ENCODE peak calls at places on chromosome 22, in ten cellular contexts. One of them, this sample, is unnamed.

GRCh38 chr22:48366591-48366990 is 1461.1 kb downstream of the BRD1 start:
- DNase-seq in ovary: no peak
- DNase-seq in fibroblast of pulmonary artery: no peak
- DNase-seq in left lung: no peak
- DNase-seq in astrocyte of the spinal cord: no peak
- DNase-seq in HepG2: no peak
- DNase-seq in GM12865: no peak
- DNase-seq in transverse colon: peak; percentile 3
- DNase-seq in psoas muscle: no peak
- DNase-seq in H1: no peak
- DNase-seq in this sample: no peak

GRCh38 chr22:18000441-18001039 is 23.8 kb downstream of the MICAL3 start:
- DNase-seq in ovary: peak; percentile 58
- DNase-seq in fibroblast of pulmonary artery: no peak
- DNase-seq in left lung: no peak
- DNase-seq in astrocyte of the spinal cord: no peak
- DNase-seq in HepG2: no peak
- DNase-seq in GM12865: no peak
- DNase-seq in transverse colon: peak; percentile 36
- DNase-seq in psoas muscle: peak; percentile 25
- DNase-seq in H1: no peak
- DNase-seq in this sample: peak; percentile 17

GRCh38 chr22:28250036-28250695 is 331.1 kb upstream of the PITPNB start:
- DNase-seq in ovary: no peak
- DNase-seq in fibroblast of pulmonary artery: no peak
- DNase-seq in left lung: no peak
- DNase-seq in astrocyte of the spinal cord: no peak
- DNase-seq in HepG2: no peak
- DNase-seq in GM12865: no peak
- DNase-seq in transverse colon: no peak
- DNase-seq in psoas muscle: no peak
- DNase-seq in H1: no peak
- DNase-seq in this sample: no peak

GRCh38 chr22:17086750-17087149 is 1.9 kb downstream of the IL17RA start:
- DNase-seq in ovary: no peak
- DNase-seq in fibroblast of pulmonary artery: no peak
- DNase-seq in left lung: no peak
- DNase-seq in astrocyte of the spinal cord: no peak
- DNase-seq in HepG2: no peak
- DNase-seq in GM12865: no peak
- DNase-seq in transverse colon: no peak
- DNase-seq in psoas muscle: no peak
- DNase-seq in H1: no peak
- DNase-seq in this sample: no peak

GRCh38 chr22:17786435-17787158 is 12.3 kb upstream of the BID start:
- DNase-seq in ovary: no peak
- DNase-seq in fibroblast of pulmonary artery: peak; percentile 31
- DNase-seq in left lung: peak; percentile 43
- DNase-seq in astrocyte of the spinal cord: peak; percentile 49
- DNase-seq in HepG2: peak; percentile 91
- DNase-seq in GM12865: no peak
- DNase-seq in transverse colon: peak; percentile 80
- DNase-seq in psoas muscle: peak; percentile 78
- DNase-seq in H1: no peak
- DNase-seq in this sample: peak; percentile 30

GRCh38 chr22:39528681-39529486 is 3.7 kb downstream of the RPS19BP1 start:
- DNase-seq in ovary: peak; percentile 92
- DNase-seq in fibroblast of pulmonary artery: peak; percentile 96
- DNase-seq in left lung: peak; percentile 99
- DNase-seq in astrocyte of the spinal cord: peak; percentile 93
- DNase-seq in HepG2: peak; percentile 80
- DNase-seq in GM12865: peak; percentile 98
- DNase-seq in transverse colon: peak; percentile 95
- DNase-seq in psoas muscle: peak; percentile 90
- DNase-seq in H1: peak; percentile 89
- DNase-seq in this sample: peak; percentile 95

GRCh38 chr22:40332319-40332781 is 13.9 kb upstream of the ADSL start:
- DNase-seq in ovary: no peak
- DNase-seq in fibroblast of pulmonary artery: peak; percentile 57
- DNase-seq in left lung: no peak
- DNase-seq in astrocyte of the spinal cord: peak; percentile 71
- DNase-seq in HepG2: no peak
- DNase-seq in GM12865: no peak
- DNase-seq in transverse colon: no peak
- DNase-seq in psoas muscle: no peak
- DNase-seq in H1: no peak
- DNase-seq in this sample: peak; percentile 76

GRCh38 chr22:24725736-24726135 is 48.8 kb downstream of the PIWIL3 start:
- DNase-seq in ovary: no peak
- DNase-seq in fibroblast of pulmonary artery: no peak
- DNase-seq in left lung: no peak
- DNase-seq in astrocyte of the spinal cord: no peak
- DNase-seq in HepG2: no peak
- DNase-seq in GM12865: no peak
- DNase-seq in transverse colon: no peak
- DNase-seq in psoas muscle: no peak
- DNase-seq in H1: no peak
- DNase-seq in this sample: no peak

GRCh38 chr22:21837184-21837979 is 30.1 kb downstream of the MAPK1 start:
- DNase-seq in ovary: no peak
- DNase-seq in fibroblast of pulmonary artery: peak; percentile 86
- DNase-seq in left lung: no peak
- DNase-seq in astrocyte of the spinal cord: peak; percentile 91
- DNase-seq in HepG2: peak; percentile 72
- DNase-seq in GM12865: no peak
- DNase-seq in transverse colon: no peak
- DNase-seq in psoas muscle: no peak
- DNase-seq in H1: peak; percentile 23
- DNase-seq in this sample: peak; percentile 76

GRCh38 chr22:44254811-44255210 is 57.9 kb downstream of the SHISAL1 start:
- DNase-seq in ovary: no peak
- DNase-seq in fibroblast of pulmonary artery: no peak
- DNase-seq in left lung: no peak
- DNase-seq in astrocyte of the spinal cord: no peak
- DNase-seq in HepG2: no peak
- DNase-seq in GM12865: no peak
- DNase-seq in transverse colon: no peak
- DNase-seq in psoas muscle: no peak
- DNase-seq in H1: no peak
- DNase-seq in this sample: no peak

GRCh38 chr22:23419151-23419550 is 160.9 kb downstream of the IGLL1 start:
- DNase-seq in ovary: no peak
- DNase-seq in fibroblast of pulmonary artery: no peak
- DNase-seq in left lung: no peak
- DNase-seq in astrocyte of the spinal cord: no peak
- DNase-seq in HepG2: no peak
- DNase-seq in GM12865: no peak
- DNase-seq in transverse colon: no peak
- DNase-seq in psoas muscle: no peak
- DNase-seq in H1: no peak
- DNase-seq in this sample: no peak

GRCh38 chr22:22485524-22485923 is 23.0 kb downstream of the ZNF280B start:
- DNase-seq in ovary: no peak
- DNase-seq in fibroblast of pulmonary artery: no peak
- DNase-seq in left lung: no peak
- DNase-seq in astrocyte of the spinal cord: no peak
- DNase-seq in HepG2: no peak
- DNase-seq in GM12865: no peak
- DNase-seq in transverse colon: no peak
- DNase-seq in psoas muscle: no peak
- DNase-seq in H1: no peak
- DNase-seq in this sample: no peak

GRCh38 chr22:24429411-24430365 is 2.3 kb downstream of the ADORA2A start:
- DNase-seq in ovary: no peak
- DNase-seq in fibroblast of pulmonary artery: no peak
- DNase-seq in left lung: peak; percentile 88
- DNase-seq in astrocyte of the spinal cord: peak; percentile 52
- DNase-seq in HepG2: no peak
- DNase-seq in GM12865: peak; percentile 65
- DNase-seq in transverse colon: no peak
- DNase-seq in psoas muscle: no peak
- DNase-seq in H1: no peak
- DNase-seq in this sample: no peak

DNA sequence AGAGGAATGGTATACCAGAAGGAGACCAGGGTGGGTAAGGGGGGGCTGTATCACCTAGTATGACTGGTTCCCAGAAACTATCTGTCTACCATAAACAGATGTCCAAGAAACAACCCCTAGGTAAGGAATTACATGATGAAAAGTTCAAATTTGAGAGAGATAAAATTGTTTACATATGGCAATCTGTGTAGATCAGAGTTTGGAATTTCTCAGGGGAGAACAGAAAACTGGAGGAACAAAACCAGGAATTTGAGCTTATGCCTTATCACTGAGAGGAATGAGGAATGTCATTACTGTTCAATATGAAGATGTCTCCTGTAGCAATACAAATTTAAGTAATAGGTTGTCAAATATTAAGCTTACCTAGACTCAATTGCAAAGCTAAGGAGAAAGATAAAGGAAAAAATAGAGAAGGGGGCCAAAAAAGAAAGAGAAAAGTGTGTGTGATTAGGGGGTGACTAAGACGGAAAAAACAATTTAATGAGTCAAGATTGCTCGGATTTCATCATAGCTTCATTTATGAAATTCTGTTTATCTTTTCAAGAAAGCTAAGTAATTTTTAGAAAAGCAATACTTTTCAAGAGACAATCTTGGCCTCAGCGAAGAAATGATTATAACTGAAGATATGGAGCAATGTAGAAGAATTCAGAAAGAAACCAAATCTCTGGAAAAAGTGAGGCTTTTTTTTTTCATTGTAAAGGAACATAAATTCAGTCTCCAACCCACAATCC is 117.8 kb downstream of the APOL5 start:
- DNase-seq in ovary: no peak
- DNase-seq in fibroblast of pulmonary artery: peak; percentile 65
- DNase-seq in left lung: no peak
- DNase-seq in astrocyte of the spinal cord: no peak
- DNase-seq in HepG2: no peak
- DNase-seq in GM12865: no peak
- DNase-seq in transverse colon: no peak
- DNase-seq in psoas muscle: no peak
- DNase-seq in H1: no peak
- DNase-seq in this sample: peak; percentile 78
- H3K4me3 ChIP-seq in ovary: peak overlapping the region; percentile 35
- H3K4me3 ChIP-seq in fibroblast of pulmonary artery: peak overlapping the region; percentile 74
- H3K4me3 ChIP-seq in left lung: peak overlapping the region; percentile 23
- H3K4me3 ChIP-seq in astrocyte of the spinal cord: peak overlapping the region; percentile 40
- H3K4me3 ChIP-seq in HepG2: peak overlapping the region; percentile 50
- H3K4me3 ChIP-seq in GM12865: peak overlapping the region; percentile 41
- H3K4me3 ChIP-seq in transverse colon: no peak overlapping the region
- H3K4me3 ChIP-seq in psoas muscle: peak overlapping the region; percentile 67
- H3K4me3 ChIP-seq in H1: peak overlapping the region; percentile 43
- H3K4me3 ChIP-seq in this sample: peak overlapping the region; percentile 64

DNA sequence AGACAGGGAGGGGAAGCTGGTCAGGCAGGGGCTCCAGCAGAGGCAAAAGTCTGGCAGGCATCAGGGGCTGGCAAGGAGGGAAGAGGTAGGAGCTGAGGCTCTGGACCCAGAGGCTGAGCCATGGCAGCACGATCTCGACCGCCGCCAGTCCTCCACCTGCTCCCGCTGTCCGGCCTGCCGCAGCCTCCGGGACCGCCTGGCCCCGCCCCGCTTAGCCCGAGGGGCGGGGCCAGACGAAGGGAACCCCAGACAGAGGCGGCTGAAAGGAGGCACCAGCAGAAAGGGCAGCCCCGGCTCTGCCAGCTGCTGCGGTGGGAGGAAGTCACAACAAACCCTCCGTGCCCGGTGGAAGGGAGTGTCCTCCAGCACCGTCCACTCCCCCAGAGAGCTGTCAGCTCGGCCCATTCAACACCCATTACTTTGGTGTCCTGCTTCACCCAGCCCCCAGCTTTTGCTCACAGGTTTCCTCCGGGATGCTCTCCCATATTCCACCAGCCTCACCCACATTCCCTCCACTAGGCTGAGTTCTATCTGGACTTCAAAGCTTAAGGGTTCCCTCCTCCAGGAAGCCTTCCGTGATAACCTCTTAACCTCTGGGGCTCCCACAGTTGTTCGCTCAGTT is at the start of gene MFNG:
- DNase-seq in ovary: peak; percentile 68
- DNase-seq in fibroblast of pulmonary artery: peak; percentile 34
- DNase-seq in left lung: peak; percentile 97
- DNase-seq in astrocyte of the spinal cord: peak; percentile 36
- DNase-seq in HepG2: peak; percentile 64
- DNase-seq in GM12865: peak; percentile 88
- DNase-seq in transverse colon: peak; percentile 84
- DNase-seq in psoas muscle: peak; percentile 71
- DNase-seq in H1: no peak
- DNase-seq in this sample: peak; percentile 32
- TF ChIP-seq CTCF in ovary: no peak
- TF ChIP-seq CTCF in fibroblast of pulmonary artery: no peak
- TF ChIP-seq CTCF in left lung: no peak
- TF ChIP-seq CTCF in astrocyte of the spinal cord: no peak
- TF ChIP-seq CTCF in HepG2: peak; percentile 23
- TF ChIP-seq CTCF in GM12865: no peak
- TF ChIP-seq CTCF in transverse colon: no peak
- TF ChIP-seq CTCF in psoas muscle: no peak
- TF ChIP-seq CTCF in H1: peak; percentile 32
- TF ChIP-seq CTCF in this sample: peak; percentile 11

GRCh38 chr22:45627489-45628233 is 44.0 kb upstream of the ATXN10 start:
- DNase-seq in ovary: no peak
- DNase-seq in fibroblast of pulmonary artery: no peak
- DNase-seq in left lung: no peak
- DNase-seq in astrocyte of the spinal cord: no peak
- DNase-seq in HepG2: peak; percentile 66
- DNase-seq in GM12865: no peak
- DNase-seq in transverse colon: no peak
- DNase-seq in psoas muscle: no peak
- DNase-seq in H1: no peak
- DNase-seq in this sample: peak; percentile 52
- H3K4me3 ChIP-seq in ovary: no peak overlapping the region
- H3K4me3 ChIP-seq in fibroblast of pulmonary artery: no peak overlapping the region
- H3K4me3 ChIP-seq in left lung: no peak overlapping the region
- H3K4me3 ChIP-seq in astrocyte of the spinal cord: no peak overlapping the region
- H3K4me3 ChIP-seq in HepG2: no peak overlapping the region
- H3K4me3 ChIP-seq in GM12865: no peak overlapping the region
- H3K4me3 ChIP-seq in transverse colon: no peak overlapping the region
- H3K4me3 ChIP-seq in psoas muscle: no peak overlapping the region
- H3K4me3 ChIP-seq in H1: no peak overlapping the region
- H3K4me3 ChIP-seq in this sample: no peak overlapping the region

GRCh38 chr22:34587357-34588356 is 478.3 kb upstream of the ISX start:
- DNase-seq in ovary: no peak
- DNase-seq in fibroblast of pulmonary artery: no peak
- DNase-seq in left lung: no peak
- DNase-seq in astrocyte of the spinal cord: no peak
- DNase-seq in HepG2: no peak
- DNase-seq in GM12865: no peak
- DNase-seq in transverse colon: no peak
- DNase-seq in psoas muscle: no peak
- DNase-seq in H1: no peak
- DNase-seq in this sample: no peak
- TF ChIP-seq CTCF in ovary: no peak
- TF ChIP-seq CTCF in fibroblast of pulmonary artery: no peak
- TF ChIP-seq CTCF in left lung: no peak
- TF ChIP-seq CTCF in astrocyte of the spinal cord: no peak
- TF ChIP-seq CTCF in HepG2: no peak
- TF ChIP-seq CTCF in GM12865: no peak
- TF ChIP-seq CTCF in transverse colon: no peak
- TF ChIP-seq CTCF in psoas muscle: no peak
- TF ChIP-seq CTCF in H1: no peak
- TF ChIP-seq CTCF in this sample: no peak

This sample was measured in fibroblast of villous mesenchyme.